ENCODE peak calls at places on chromosomes 1 and 21, in nine cellular contexts. M is small intestine; X is NCI-H2029; Q is ovary; T is cardiac fibroblast; P is pancreas; S is H4; R is CD4-positive, CD25-positive, alpha-beta regulatory T cell; U is activated naive CD4-positive, alpha-beta T cell. A is an unnamed sample.

GRCh38 chr1:228748431-228748830 is 13.2 kb downstream of the RHOU start:
- DNase-seq in M (no peak), X (no peak), Q (no peak), T (no peak), P (no peak), S (no peak), R (no peak), U (no peak), A (no peak)

GRCh38 chr1:202293620-202294019 is 48.1 kb downstream of the UBE2T start:
- DNase-seq in M (peak), X (no peak), Q (no peak), T (peak), P (no peak), S (no peak), R (no peak), U (no peak), A (no peak)

GRCh38 chr21:35268261-35268660 is 219.2 kb upstream of the RUNX1 start:
- DNase-seq in M (no peak), X (no peak), Q (no peak), T (no peak), P (no peak), S (no peak), R (no peak), U (no peak), A (no peak)

GRCh38 chr1:33375316-33375715 is 54.4 kb upstream of the A3GALT2 start:
- DNase-seq in M (no peak), X (no peak), Q (no peak), T (no peak), P (no peak), S (no peak), R (no peak), U (no peak), A (no peak)

GRCh38 chr1:201539561-201540404 is 856 bp downstream of the NAV1 start:
- DNase-seq in M (peak), X (peak), Q (peak), T (no peak), P (no peak), S (peak), R (no peak), U (no peak), A (peak)

GRCh38 chr1:3069491-3070303 is 694 bp downstream of the PRDM16 start:
- DNase-seq in M (peak), X (no peak), Q (peak), T (peak), P (peak), S (peak), R (no peak), U (no peak), A (no peak)

GRCh38 chr1:51878616-51879336 is at the start of gene NRDC:
- DNase-seq in M (peak), X (peak), Q (peak), T (peak), P (peak), S (peak), R (peak), U (peak), A (peak)

GRCh38 chr1:204885288-204885711 is 14.6 kb downstream of the NFASC start:
- DNase-seq in M (peak), X (no peak), Q (no peak), T (peak), P (no peak), S (no peak), R (no peak), U (no peak), A (no peak)

GRCh38 chr1:213419369-213420030 is 368.5 kb downstream of the RPS6KC1 start:
- DNase-seq in M (no peak), X (no peak), Q (no peak), T (no peak), P (no peak), S (no peak), R (no peak), U (no peak), A (no peak)

GRCh38 chr1:31648633-31649032 is 4.0 kb upstream of the PEF1 start:
- DNase-seq in M (no peak), X (no peak), Q (no peak), T (no peak), P (no peak), S (no peak), R (no peak), U (no peak), A (no peak)

GRCh38 chr1:62271137-62271536 is 48.1 kb downstream of the KANK4 start:
- DNase-seq in M (no peak), X (no peak), Q (no peak), T (no peak), P (no peak), S (no peak), R (no peak), U (no peak), A (no peak)

GRCh38 chr1:6157528-6158174 is 22.5 kb downstream of the CHD5 start:
- DNase-seq in M (peak), X (peak), Q (no peak), T (no peak), P (no peak), S (peak), R (no peak), U (no peak), A (no peak)

GRCh38 chr1:17075470-17076255 is 21.8 kb upstream of the SDHB start:
- DNase-seq in M (peak), X (no peak), Q (no peak), T (peak), P (peak), S (peak), R (peak), U (no peak), A (peak)

GRCh38 chr1:101025283-101025679 is 303 bp downstream of the DPH5 start:
- DNase-seq in M (peak), X (no peak), Q (no peak), T (peak), P (no peak), S (no peak), R (no peak), U (no peak), A (peak)

GRCh38 chr21:26719750-26720149 is 125.5 kb downstream of the ADAMTS1 start:
- DNase-seq in M (no peak), X (no peak), Q (no peak), T (no peak), P (no peak), S (peak), R (no peak), U (no peak), A (no peak)

GRCh38 chr1:226762988-226763740 is 24.1 kb upstream of the ITPKB start:
- DNase-seq in M (no peak), X (no peak), Q (no peak), T (no peak), P (no peak), S (no peak), R (no peak), U (no peak), A (no peak)

GRCh38 chr21:43868461-43868860 is 3.4 kb downstream of the AGPAT3 start:
- DNase-seq in M (peak), X (peak), Q (no peak), T (no peak), P (no peak), S (no peak), R (no peak), U (no peak), A (no peak)

GRCh38 chr1:158754420-158754819 is at the start of gene OR6K6:
- DNase-seq in M (no peak), X (no peak), Q (no peak), T (no peak), P (no peak), S (no peak), R (no peak), U (no peak), A (no peak)

A was measured in iPS-NIHi11.